ENCODE peak calls at places on chromosomes 4 and X, in eight cellular contexts. H is GM23338, J is GM23248, Z is endothelial cell of umbilical vein, M is neural progenitor cell, F is fibroblast of lung, G is PC-9, S is GM12878. Y is an unnamed sample.

GRCh38 chrX:145825896-145826295 is 8.3 kb downstream of the SLITRK2 start:
- DNase-seq in H (peak; percentile 36), Z (no peak), J (peak; percentile 27), G (peak; percentile 35), M (peak; percentile 19), S (no peak), F (no peak), Y (no peak)

GRCh38 chr4:663046-663437 is 11.0 kb downstream of the ATP5ME start:
- DNase-seq in G (no peak), Z (no peak), H (no peak), J (no peak), M (no peak), F (no peak), S (no peak), Y (no peak)

GRCh38 chr4:128715616-128716015 is 93.9 kb upstream of the JADE1 start:
- DNase-seq in S (no peak), J (peak; percentile 82), G (no peak), M (no peak), F (peak; percentile 53), Z (no peak), H (no peak), Y (peak; percentile 53)

GRCh38 chr4:151582098-151582497 is 173.1 kb downstream of the FHIP1A start:
- DNase-seq in J (no peak), H (no peak), S (no peak), Z (no peak), F (no peak), G (no peak), M (no peak), Y (no peak)

GRCh38 chrX:112819013-112819635 is 21.5 kb downstream of the AMOT start:
- DNase-seq in J (peak; percentile 81), M (no peak), S (no peak), G (peak; percentile 84), Z (no peak), F (peak; percentile 90), H (no peak), Y (peak; percentile 89)

GRCh38 chr4:35925806-35926205 is 318.5 kb downstream of the ARAP2 start:
- DNase-seq in H (no peak), G (no peak), S (no peak), Z (no peak), F (no peak), M (no peak), J (no peak), Y (no peak)

GRCh38 chr4:8156617-8157016 is 2.0 kb downstream of the ABLIM2 start:
- DNase-seq in S (no peak), J (no peak), M (no peak), G (no peak), H (no peak), Z (no peak), F (no peak), Y (no peak)

GRCh38 chr4:41569957-41570356 is 32.0 kb downstream of the LIMCH1 start:
- DNase-seq in J (no peak), F (peak; percentile 9), H (no peak), S (no peak), Z (no peak), G (no peak), M (peak; percentile 8), Y (no peak)

GRCh38 chrX:118423558-118423957 is 72.1 kb upstream of the DOCK11 start:
- DNase-seq in J (no peak), H (no peak), M (no peak), G (no peak), F (no peak), S (peak; percentile 24), Z (no peak), Y (no peak)

GRCh38 chr4:175720722-175721121 is 91.3 kb downstream of the GPM6A start:
- DNase-seq in M (no peak), J (no peak), H (no peak), F (no peak), S (no peak), G (no peak), Z (no peak), Y (no peak)
- H3K4me3 ChIP-seq in M (no peak overlapping the region), J (no peak overlapping the region), H (no peak overlapping the region), F (no peak overlapping the region), S (no peak overlapping the region), G (no peak overlapping the region), Z (no peak overlapping the region), Y (no peak overlapping the region)

GRCh38 chrX:3268804-3269203 is 77.6 kb downstream of the MXRA5 start:
- DNase-seq in J (peak; percentile 75), H (no peak), G (no peak), M (no peak), F (peak; percentile 61), S (no peak), Z (peak; percentile 3), Y (peak; percentile 52)

DNA sequence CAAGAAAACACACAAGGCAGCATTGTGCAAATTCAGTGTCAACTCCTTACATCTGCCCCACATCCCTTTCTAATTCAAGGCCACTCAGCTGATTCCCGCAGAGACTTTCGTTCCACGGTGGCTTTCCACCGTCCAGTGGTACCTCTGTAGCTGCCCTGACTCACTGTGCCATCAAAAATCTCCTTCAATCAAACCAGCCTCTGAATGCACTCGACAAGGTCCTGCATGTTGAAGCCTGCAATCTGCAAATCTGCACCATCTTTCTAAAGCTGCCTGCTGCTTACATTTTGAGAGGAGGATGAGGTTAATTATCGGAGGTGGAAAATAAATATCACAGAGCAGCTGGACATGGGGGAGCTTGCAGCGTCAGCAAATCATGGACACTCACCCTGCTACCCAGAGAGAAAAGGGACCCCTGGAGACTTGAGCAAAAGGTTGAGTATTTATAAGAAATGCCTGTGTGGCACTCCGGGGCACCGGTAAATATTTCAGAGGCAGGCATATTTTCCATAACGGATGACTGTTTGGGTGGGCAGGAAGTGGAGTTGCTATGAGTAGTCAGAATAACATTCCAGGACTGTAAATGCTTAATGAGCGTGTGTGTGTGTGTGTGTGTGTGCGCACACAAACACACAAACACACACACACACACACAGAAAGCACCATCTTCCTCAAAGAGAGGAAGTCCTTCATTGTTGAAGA is 74.8 kb downstream of the MXRA5 start:
- DNase-seq in M (no peak), F (peak; percentile 96), J (peak; percentile 76), G (no peak), S (no peak), Z (peak; percentile 74), H (no peak), Y (peak; percentile 95)
- TF ChIP-seq EZH2 in M (no peak), F (no peak), J (no peak), G (no peak), S (no peak), Z (no peak), H (no peak), Y (no peak)

DNA sequence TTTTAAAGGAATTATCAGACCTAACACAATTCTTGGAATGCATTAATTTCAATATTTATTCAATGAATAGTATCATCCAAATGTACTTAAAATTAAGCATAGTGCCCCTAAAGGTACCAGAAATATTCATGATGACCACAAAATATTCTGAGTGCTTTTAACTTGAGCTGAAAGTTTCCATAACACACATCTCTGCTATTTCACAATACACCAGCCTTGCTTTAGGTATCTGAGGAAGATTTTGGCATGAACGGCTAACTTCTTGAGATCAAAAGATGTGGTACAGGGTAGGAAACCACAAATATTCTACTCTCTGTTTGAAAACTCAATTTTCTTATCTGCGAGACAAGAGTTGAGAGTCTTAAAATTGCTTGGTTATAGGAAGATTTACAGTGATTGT is 538.3 kb upstream of the PCDH7 start:
- DNase-seq in F (peak; percentile 33), J (no peak), H (no peak), Z (no peak), G (no peak), S (no peak), M (no peak), Y (peak; percentile 15)
- H3K4me2 ChIP-seq in F (no peak overlapping the region), J (no peak overlapping the region), H (no peak overlapping the region), Z (no peak overlapping the region), G (no peak overlapping the region), S (no peak overlapping the region), M (no peak overlapping the region), Y (no peak overlapping the region)

DNA sequence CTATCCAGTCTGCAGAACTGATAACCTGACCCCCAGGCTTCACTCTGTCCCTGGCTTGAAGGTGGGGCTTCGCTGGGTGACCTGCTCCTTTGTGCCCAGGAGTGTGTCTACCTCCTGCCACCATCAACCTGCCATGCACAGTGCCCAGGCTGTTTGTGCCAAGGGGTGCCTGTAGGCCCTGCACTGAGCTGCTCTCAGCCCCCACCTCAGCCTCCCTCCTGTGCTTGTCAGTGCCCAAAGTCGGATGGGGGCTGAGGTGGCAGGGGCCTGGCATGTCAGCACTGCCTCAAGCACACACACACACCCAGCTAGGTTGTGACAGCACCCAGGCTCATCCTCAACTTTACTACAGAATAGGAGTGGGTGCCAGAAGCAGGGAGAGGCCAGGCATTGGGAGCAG is 23.5 kb downstream of the SPCS3 start:
- DNase-seq in M (no peak), H (no peak), S (no peak), G (no peak), J (no peak), F (no peak), Z (no peak), Y (no peak)
- H3K4me3 ChIP-seq in M (no peak overlapping the region), H (no peak overlapping the region), S (no peak overlapping the region), G (no peak overlapping the region), J (no peak overlapping the region), F (no peak overlapping the region), Z (no peak overlapping the region), Y (no peak overlapping the region)

GRCh38 chr4:185020863-185021761 is 2.8 kb downstream of the HELT start:
- DNase-seq in M (peak; percentile 57), G (no peak), S (no peak), F (no peak), H (peak; percentile 65), J (no peak), Z (no peak), Y (no peak)
- TF ChIP-seq EZH2 in M (peak; percentile 92), G (no peak), S (no peak), F (peak; percentile 25), H (peak; percentile 90), J (no peak), Z (peak; percentile 54), Y (no peak)